ENCODE peak calls at places on chromosome 10, in four cellular contexts. B is fibroblast of lung, W is hepatocyte, H is psoas muscle. F is an unnamed sample.

GRCh38 chr10:71694567-71694968 is 25.0 kb downstream of the C10orf105 start:
- DNase-seq in B (no peak), W (no peak), H (no peak), F (peak; percentile 39)

GRCh38 chr10:80172896-80173295 is 32.4 kb downstream of the ANXA11 start:
- DNase-seq in B (no peak), W (no peak), H (no peak), F (peak; percentile 76)

GRCh38 chr10:102620138-102620591 is 24.1 kb upstream of the TRIM8 start:
- DNase-seq in B (no peak), W (no peak), H (peak; percentile 45), F (no peak)

GRCh38 chr10:11017575-11018425 is at the start of gene CELF2:
- DNase-seq in B (peak; percentile 23), W (peak; percentile 86), H (peak; percentile 75), F (peak; percentile 79)

GRCh38 chr10:78993523-78993922 is 75.2 kb upstream of the ZMIZ1 start:
- DNase-seq in B (no peak), W (no peak), H (no peak), F (no peak)

GRCh38 chr10:89389254-89389653 is 3.2 kb upstream of the IFIT1 start:
- DNase-seq in B (peak; percentile 29), W (peak; percentile 37), H (no peak), F (no peak)

GRCh38 chr10:102813734-102814455 is 23.3 kb downstream of the CYP17A1 start:
- DNase-seq in B (peak; percentile 57), W (peak; percentile 84), H (no peak), F (peak; percentile 67)

GRCh38 chr10:24012249-24012803 is 196.6 kb upstream of the KIAA1217 start:
- DNase-seq in B (no peak), W (no peak), H (no peak), F (no peak)

GRCh38 chr10:74502963-74503608 is 323.3 kb upstream of the KAT6B start:
- DNase-seq in B (peak; percentile 82), W (no peak), H (no peak), F (no peak)

GRCh38 chr10:101686133-101686925 is 8.6 kb downstream of the FBXW4 start:
- DNase-seq in B (peak; percentile 68), W (no peak), H (no peak), F (no peak)

GRCh38 chr10:69406302-69406811 is 10.4 kb downstream of the TACR2 start:
- DNase-seq in B (no peak), W (no peak), H (no peak), F (no peak)

GRCh38 chr10:68402271-68402670 is 4.8 kb downstream of the RUFY2 start:
- DNase-seq in B (peak; percentile 12), W (no peak), H (no peak), F (no peak)

GRCh38 chr10:108358912-108359311 is 1194.4 kb upstream of the SORCS1 start:
- DNase-seq in B (peak; percentile 96), W (peak; percentile 52), H (no peak), F (no peak)

GRCh38 chr10:7666253-7667023 is at the start of gene ITIH5:
- DNase-seq in B (no peak), W (peak; percentile 23), H (peak; percentile 21), F (no peak)

GRCh38 chr10:104328916-104329710 is 9.2 kb downstream of the ITPRIP start:
- DNase-seq in B (peak; percentile 97), W (peak; percentile 75), H (peak; percentile 79), F (no peak)
- H3K4me3 ChIP-seq in B (peak overlapping the region; percentile 22), W (no peak overlapping the region), H (peak overlapping the region; percentile 27), F (no peak overlapping the region)

GRCh38 chr10:131068760-131069159 is 242.8 kb downstream of the TCERG1L start:
- DNase-seq in B (no peak), W (no peak), H (no peak), F (no peak)

GRCh38 chr10:131068311-131068710 is 243.2 kb downstream of the TCERG1L start:
- DNase-seq in B (no peak), W (no peak), H (no peak), F (no peak)

GRCh38 chr10:131070856-131071255 is 240.7 kb downstream of the TCERG1L start:
- DNase-seq in B (no peak), W (no peak), H (no peak), F (no peak)

GRCh38 chr10:131065673-131066331 is 245.7 kb downstream of the TCERG1L start:
- DNase-seq in B (no peak), W (no peak), H (no peak), F (no peak)

DNA sequence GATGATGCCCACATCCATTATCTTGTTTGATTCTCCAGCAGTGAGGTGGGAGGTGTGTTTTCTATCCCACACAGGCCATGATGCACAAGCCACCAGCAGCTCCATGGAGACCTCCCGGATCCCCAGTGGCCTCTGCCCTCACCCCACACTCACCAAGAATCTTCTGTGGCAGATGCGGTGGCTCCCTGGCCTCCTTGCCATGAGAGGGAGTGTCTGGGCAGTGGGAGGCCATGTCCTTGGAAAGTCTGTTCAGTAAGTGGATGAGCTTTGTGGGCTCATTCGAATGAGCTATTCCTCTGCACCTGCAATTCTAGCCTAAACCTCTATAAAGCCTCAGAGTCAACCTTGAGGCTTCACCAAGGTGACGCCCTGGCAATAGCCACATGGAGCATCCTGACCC is 243.8 kb downstream of the TCERG1L start:
- DNase-seq in B (no peak), W (no peak), H (no peak), F (no peak)
- H3K9me3 ChIP-seq in B (peaks cover 4% of the 10 kb centered on the region), W (no peaks in the 10 kb centered on the region), H (no peaks in the 10 kb centered on the region), F (no peaks in the 10 kb centered on the region)

GRCh38 chr10:4868357-4868657 is 42.3 kb downstream of the AKR1E2 start:
- DNase-seq in B (peak; percentile 60), W (no peak), H (no peak), F (no peak)

GRCh38 chr10:4865945-4866661 is 40.1 kb downstream of the AKR1E2 start:
- DNase-seq in B (no peak), W (no peak), H (no peak), F (no peak)

GRCh38 chr10:4867109-4867519 is 41.1 kb downstream of the AKR1E2 start:
- DNase-seq in B (no peak), W (no peak), H (no peak), F (no peak)

GRCh38 chr10:4867520-4868356 is 41.7 kb downstream of the AKR1E2 start:
- DNase-seq in B (peak; percentile 77), W (peak; percentile 37), H (no peak), F (no peak)
- H3K27ac ChIP-seq in B (no peak overlapping the region), W (peak overlapping the region; percentile 46), H (no peak overlapping the region), F (no peak overlapping the region)

GRCh38 chr10:86399879-86400704 is 33.5 kb upstream of the GRID1 start:
- DNase-seq in B (peak; percentile 93), W (peak; percentile 98), H (peak; percentile 95), F (peak; percentile 98)

GRCh38 chr10:86400705-86401587 is 34.4 kb upstream of the GRID1 start:
- DNase-seq in B (peak; percentile 39), W (peak; percentile 74), H (peak; percentile 51), F (peak; percentile 52)

GRCh38 chr10:86401588-86402282 is 35.1 kb upstream of the GRID1 start:
- DNase-seq in B (no peak), W (peak; percentile 27), H (peak; percentile 23), F (no peak)

GRCh38 chr10:86397120-86397519 is 30.5 kb upstream of the GRID1 start:
- DNase-seq in B (no peak), W (no peak), H (no peak), F (no peak)

DNA sequence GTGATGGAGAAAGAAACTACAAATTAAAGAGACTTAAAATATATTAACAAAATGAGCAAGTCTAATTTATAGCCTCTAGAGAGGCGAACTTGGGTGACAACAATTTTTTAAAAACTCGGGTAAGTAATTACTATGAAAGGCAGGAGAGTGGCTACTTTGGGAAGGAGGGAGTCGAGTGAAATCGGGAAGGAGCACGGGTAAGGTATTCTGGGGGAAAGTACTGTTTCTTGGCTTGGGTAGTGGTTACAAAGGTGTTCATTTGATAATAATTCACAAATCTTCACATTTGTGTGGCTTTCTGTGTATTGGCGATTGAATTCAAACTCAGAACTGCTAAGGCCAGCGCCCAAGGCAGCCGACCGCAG is 32.9 kb upstream of the GRID1 start:
- DNase-seq in B (no peak), W (no peak), H (no peak), F (no peak)
- H3K4me3 ChIP-seq in B (no peak overlapping the region), W (no peak overlapping the region), H (peak overlapping the region; percentile 75), F (no peak overlapping the region)

GRCh38 chr10:112756118-112756512 is 193.9 kb upstream of the TCF7L2 start:
- DNase-seq in B (no peak), W (no peak), H (no peak), F (no peak)
- H3K9me3 ChIP-seq in B (no peaks in the 10 kb centered on the region), W (no peaks in the 10 kb centered on the region), H (no peaks in the 10 kb centered on the region), F (no peaks in the 10 kb centered on the region)

DNA sequence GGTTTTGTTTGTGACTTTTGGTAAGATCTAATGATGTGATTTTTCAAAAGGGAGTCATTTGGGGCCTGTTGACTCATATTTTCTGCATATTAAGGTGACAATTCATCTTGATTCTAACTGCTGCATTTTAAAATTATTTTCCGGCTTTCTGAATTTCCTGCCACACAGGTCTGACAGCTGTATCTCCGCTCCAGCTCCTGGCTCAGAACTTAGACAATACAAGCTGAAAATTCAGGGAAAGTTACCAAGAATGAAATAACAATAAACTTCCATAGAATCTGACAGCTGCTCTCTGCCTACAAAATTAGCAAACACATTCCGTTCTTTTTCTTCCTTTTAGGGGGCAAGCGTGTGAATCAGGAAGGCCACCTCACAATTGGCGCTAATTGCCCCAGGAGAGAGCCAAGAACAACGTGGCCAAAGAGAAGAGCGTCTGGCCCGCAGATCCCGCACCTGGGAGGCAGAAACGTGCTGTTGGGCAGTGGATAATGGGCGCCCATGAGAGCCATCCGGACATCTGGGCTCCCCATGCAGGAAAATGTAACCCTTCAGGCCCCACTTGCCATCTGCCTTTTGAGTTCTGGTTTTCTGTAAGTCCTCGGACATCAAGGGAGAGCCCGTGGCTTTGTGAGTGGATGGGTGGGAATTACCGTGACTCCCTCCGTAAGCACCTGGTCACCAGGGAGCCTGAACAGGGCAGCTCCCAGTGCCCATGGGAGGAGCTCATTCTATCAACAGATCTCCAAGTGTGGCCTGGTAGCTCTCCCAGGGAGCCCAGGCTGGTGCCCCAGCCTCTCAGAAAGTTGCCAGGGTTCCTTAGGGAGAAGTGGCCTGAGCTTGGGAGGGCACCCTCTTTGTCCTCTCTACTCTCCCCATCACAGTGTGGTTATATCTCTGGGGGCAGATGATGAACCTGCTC is 5.0 kb downstream of the CLRN3 start:
- DNase-seq in B (no peak), W (no peak), H (no peak), F (peak; percentile 22)
- H3K27ac ChIP-seq in B (no peak overlapping the region), W (peak overlapping the region; percentile 65), H (no peak overlapping the region), F (peak overlapping the region; percentile 60)

GRCh38 chr10:99733366-99733765 is 1.3 kb downstream of the CUTC start:
- DNase-seq in B (peak; percentile 31), W (no peak), H (no peak), F (no peak)
- H3K4me3 ChIP-seq in B (peak overlapping the region; percentile 22), W (no peak overlapping the region), H (peak overlapping the region; percentile 95), F (peak overlapping the region; percentile 72)

GRCh38 chr10:32646535-32646934 is 200.6 kb downstream of the CCDC7 start:
- DNase-seq in B (no peak), W (no peak), H (no peak), F (no peak)

GRCh38 chr10:32650246-32650655 is 204.3 kb downstream of the CCDC7 start:
- DNase-seq in B (peak; percentile 0), W (no peak), H (no peak), F (no peak)
- H3K9me3 ChIP-seq in B (no peaks in the 10 kb centered on the region), W (no peaks in the 10 kb centered on the region), H (peaks cover 12% of the 10 kb centered on the region), F (no peaks in the 10 kb centered on the region)

GRCh38 chr10:35379226-35380137 is 43.2 kb downstream of the CCNY start:
- DNase-seq in B (peak; percentile 73), W (peak; percentile 34), H (no peak), F (no peak)

GRCh38 chr10:35382096-35382495 is 45.8 kb downstream of the CCNY start:
- DNase-seq in B (no peak), W (no peak), H (no peak), F (no peak)

GRCh38 chr10:35375091-35375765 is 38.9 kb downstream of the CCNY start:
- DNase-seq in B (peak; percentile 35), W (no peak), H (no peak), F (no peak)

GRCh38 chr10:35377050-35377723 is 40.9 kb downstream of the CCNY start:
- DNase-seq in B (no peak), W (no peak), H (no peak), F (no peak)

GRCh38 chr10:35378547-35379210 is 42.4 kb downstream of the CCNY start:
- DNase-seq in B (peak; percentile 70), W (no peak), H (no peak), F (no peak)
- H3K27ac ChIP-seq in B (peak overlapping the region; percentile 62), W (peak overlapping the region; percentile 51), H (peak overlapping the region; percentile 75), F (no peak overlapping the region)

F was measured in colonic mucosa.